ENCODE peak calls at places on chromosomes 2 and 18, in four cellular contexts. J is right cardiac atrium, L is astrocyte of the spinal cord, Z is adrenal gland. T is an unnamed sample.

GRCh38 chr2:133886735-133887675 is 318.7 kb upstream of the NCKAP5 start:
- DNase-seq in J (peak), L (peak), Z (peak), T (peak)

GRCh38 chr2:177692042-177692823 is 299.7 kb downstream of the AGPS start:
- DNase-seq in J (no peak), L (no peak), Z (no peak), T (no peak)

GRCh38 chr2:241966671-241967070 is 97.1 kb downstream of the RTP5 start:
- DNase-seq in J (no peak), L (no peak), Z (no peak), T (no peak)

GRCh38 chr2:75716406-75716805 is 5.7 kb upstream of the GCFC2 start:
- DNase-seq in J (no peak), L (no peak), Z (no peak), T (no peak)

GRCh38 chr2:50514881-50515280 is 517.1 kb downstream of the NRXN1 start:
- DNase-seq in J (no peak), L (no peak), Z (no peak), T (peak)

GRCh38 chr2:172281648-172282576 is 145.5 kb upstream of the ITGA6 start:
- DNase-seq in J (no peak), L (peak), Z (no peak), T (no peak)

GRCh38 chr2:8544168-8544785 is 137.6 kb upstream of the ID2 start:
- DNase-seq in J (no peak), L (no peak), Z (no peak), T (no peak)

GRCh38 chr2:11288431-11288830 is 56.0 kb downstream of the ROCK2 start:
- DNase-seq in J (no peak), L (no peak), Z (no peak), T (no peak)

GRCh38 chr18:59665057-59666007 is 31.9 kb downstream of the CCBE1 start:
- DNase-seq in J (no peak), L (peak), Z (no peak), T (no peak)

GRCh38 chr18:76354348-76354747 is 140.7 kb downstream of the ZNF516 start:
- DNase-seq in J (no peak), L (peak), Z (peak), T (no peak)

GRCh38 chr2:174070281-174070680 is 105.1 kb upstream of the SP3 start:
- DNase-seq in J (no peak), L (no peak), Z (no peak), T (no peak)

GRCh38 chr2:85760371-85760770 is 6.6 kb downstream of the ATOH8 start:
- DNase-seq in J (no peak), L (no peak), Z (no peak), T (no peak)

GRCh38 chr18:54880706-54881105 is 52.4 kb downstream of the RAB27B start:
- DNase-seq in J (no peak), L (peak), Z (no peak), T (peak)

GRCh38 chr2:12502759-12503158 is 214.0 kb upstream of the TRIB2 start:
- DNase-seq in J (no peak), L (peak), Z (no peak), T (no peak)

GRCh38 chr2:162072976-162073775 is 839 bp downstream of the DPP4 start:
- DNase-seq in J (peak), L (no peak), Z (peak), T (peak)

GRCh38 chr2:74481961-74482800 is 617 bp downstream of the CCDC142 start:
- DNase-seq in J (peak), L (no peak), Z (peak), T (peak)

GRCh38 chr2:64049633-64050220 is 30.5 kb upstream of the VPS54 start:
- DNase-seq in J (peak), L (peak), Z (peak), T (peak)

GRCh38 chr2:73956211-73956865 is 28.4 kb upstream of the TET3 start:
- DNase-seq in J (no peak), L (no peak), Z (no peak), T (no peak)

GRCh38 chr2:157363612-157364101 is 38.0 kb upstream of the ERMN start:
- DNase-seq in J (no peak), L (no peak), Z (no peak), T (no peak)

GRCh38 chr2:152504618-152505017 is 169.6 kb downstream of the FMNL2 start:
- DNase-seq in J (no peak), L (no peak), Z (no peak), T (no peak)

GRCh38 chr2:239818086-239818485 is 207.1 kb downstream of the NDUFA10 start:
- DNase-seq in J (no peak), L (no peak), Z (no peak), T (no peak)

GRCh38 chr2:238227587-238228032 is 12.2 kb downstream of the HES6 start:
- DNase-seq in J (no peak), L (no peak), Z (no peak), T (no peak)

GRCh38 chr18:6059551-6059950 is 164.2 kb upstream of the TMEM200C start:
- DNase-seq in J (no peak), L (no peak), Z (no peak), T (no peak)

GRCh38 chr2:23550553-23550952 is 165.6 kb downstream of the KLHL29 start:
- DNase-seq in J (no peak), L (peak), Z (no peak), T (no peak)

GRCh38 chr2:161312996-161313395 is 4.8 kb downstream of the PSMD14 start:
- DNase-seq in J (no peak), L (peak), Z (no peak), T (no peak)